ENCODE peak calls at places on chromosome 4, in eight cellular contexts. C, O, K, W, F, X, M and A are unnamed samples.
A peak's percentile ranks its signal among the peaks of the same experiment; 100 is the strongest.

GRCh38 chr4:143294310-143294709 is 42.4 kb upstream of the GAB1 start:
- DNase-seq in C (no peak), O (peak; percentile 82), K (no peak), W (no peak), F (no peak), X (no peak), M (no peak), A (no peak)

GRCh38 chr4:6771229-6771671 is 11.3 kb upstream of the KIAA0232 start:
- DNase-seq in C (no peak), O (peak; percentile 85), K (no peak), W (peak; percentile 41), F (no peak), X (no peak), M (no peak), A (no peak)

GRCh38 chr4:173014113-173014558 is 154.5 kb upstream of the GALNT7 start:
- DNase-seq in C (peak; percentile 49), O (no peak), K (no peak), W (peak; percentile 66), F (peak; percentile 22), X (no peak), M (peak; percentile 6), A (peak; percentile 37)

GRCh38 chr4:1495416-1496115 is 89.3 kb upstream of the NKX1-1 start:
- DNase-seq in C (peak; percentile 33), O (no peak), K (peak; percentile 10), W (no peak), F (no peak), X (no peak), M (no peak), A (no peak)

GRCh38 chr4:103786014-103786413 is 66.2 kb upstream of the TACR3 start:
- DNase-seq in C (no peak), O (peak; percentile 37), K (no peak), W (peak; percentile 45), F (no peak), X (peak; percentile 36), M (peak; percentile 2), A (peak; percentile 49)

GRCh38 chr4:155005395-155006087 is 202.9 kb upstream of the NPY2R start:
- DNase-seq in C (no peak), O (peak; percentile 24), K (no peak), W (no peak), F (no peak), X (no peak), M (no peak), A (no peak)

GRCh38 chr4:8707045-8707781 is 114.6 kb downstream of the CPZ start:
- DNase-seq in C (peak; percentile 25), O (no peak), K (no peak), W (no peak), F (no peak), X (no peak), M (no peak), A (no peak)

GRCh38 chr4:158811216-158811540 is 42.4 kb downstream of the FNIP2 start:
- DNase-seq in C (no peak), O (no peak), K (no peak), W (no peak), F (no peak), X (no peak), M (no peak), A (no peak)

GRCh38 chr4:100826808-100827548 is 309.2 kb upstream of the EMCN start:
- DNase-seq in C (no peak), O (no peak), K (no peak), W (no peak), F (no peak), X (no peak), M (no peak), A (no peak)

GRCh38 chr4:97984545-97985131 is 158.6 kb downstream of the STPG2 start:
- DNase-seq in C (no peak), O (no peak), K (no peak), W (peak; percentile 20), F (no peak), X (no peak), M (peak; percentile 14), A (no peak)